ENCODE peak calls at places on chromosomes 11 and 22, in eight cellular contexts. F, Q, M, W, H, N, P and I are unnamed samples.

GRCh38 chr22:50436134-50436830 is 38.6 kb downstream of the SBF1 start:
- DNase-seq in M (no peak), P (no peak), W (no peak), H (no peak), F (no peak), Q (no peak), N (no peak), I (no peak)

GRCh38 chr11:23540101-23540561 is 679.9 kb upstream of the CCDC179 start:
- DNase-seq in M (peak; percentile 45), Q (peak; percentile 29), H (peak; percentile 18), W (no peak), P (no peak), N (peak; percentile 46), F (peak; percentile 1), I (peak; percentile 69)

GRCh38 chr11:28464252-28464867 is 356.2 kb downstream of the METTL15 start:
- DNase-seq in M (no peak), N (no peak), W (no peak), F (no peak), H (peak; percentile 51), P (no peak), Q (no peak), I (no peak)

GRCh38 chr11:109668973-109669634 is 247.1 kb downstream of the C11orf87 start:
- DNase-seq in P (no peak), N (no peak), Q (no peak), M (no peak), H (no peak), F (no peak), W (no peak), I (no peak)

GRCh38 chr22:43854786-43855271 is 7.5 kb downstream of the SULT4A1 start:
- DNase-seq in N (no peak), H (no peak), F (no peak), Q (no peak), M (no peak), P (no peak), W (no peak), I (no peak)

GRCh38 chr22:35140879-35141745 is 75.2 kb downstream of the ISX start:
- DNase-seq in H (no peak), Q (no peak), P (no peak), M (no peak), N (peak; percentile 12), F (no peak), W (no peak), I (no peak)

GRCh38 chr11:12017243-12017678 is 8.8 kb upstream of the DKK3 start:
- DNase-seq in H (peak; percentile 61), M (no peak), N (no peak), Q (no peak), W (no peak), P (no peak), F (no peak), I (no peak)

GRCh38 chr11:33147559-33147958 is 13.7 kb downstream of the CSTF3 start:
- DNase-seq in P (no peak), Q (no peak), W (peak; percentile 15), F (no peak), M (no peak), N (no peak), H (no peak), I (no peak)

GRCh38 chr22:17388235-17388634 is 19.0 kb downstream of the CECR2 start:
- DNase-seq in F (no peak), H (no peak), N (no peak), P (no peak), Q (no peak), M (no peak), W (no peak), I (no peak)

GRCh38 chr11:35540526-35540925 is 15.1 kb upstream of the PAMR1 start:
- DNase-seq in W (no peak), F (no peak), N (no peak), M (no peak), Q (no peak), P (no peak), H (no peak), I (no peak)

GRCh38 chr11:25711008-25711407 is 620.9 kb upstream of the ANO3 start:
- DNase-seq in Q (no peak), P (no peak), N (no peak), M (no peak), F (no peak), W (no peak), H (no peak), I (no peak)

GRCh38 chr11:111455291-111456085 is 56.7 kb downstream of the BTG4 start:
- DNase-seq in W (no peak), M (no peak), P (no peak), Q (no peak), F (no peak), H (no peak), N (no peak), I (no peak)

GRCh38 chr11:114208371-114208770 is 87.8 kb upstream of the NNMT start:
- DNase-seq in W (no peak), N (no peak), Q (no peak), F (no peak), P (no peak), M (no peak), H (no peak), I (no peak)

GRCh38 chr22:49014227-49015201 is 813.2 kb downstream of the BRD1 start:
- DNase-seq in W (no peak), H (no peak), Q (no peak), N (no peak), F (no peak), P (no peak), M (no peak), I (no peak)

GRCh38 chr22:38823076-38823475 is 20.8 kb downstream of the NPTXR start:
- DNase-seq in H (no peak), N (no peak), P (no peak), M (no peak), F (no peak), Q (no peak), W (no peak), I (no peak)

GRCh38 chr22:17113600-17113999 is 7.6 kb downstream of the TMEM121B start:
- DNase-seq in N (no peak), F (no peak), W (no peak), P (no peak), M (no peak), H (no peak), Q (no peak), I (no peak)

GRCh38 chr22:50396751-50397370 is 53.7 kb downstream of the PPP6R2 start:
- DNase-seq in Q (no peak), P (no peak), F (no peak), W (no peak), H (no peak), N (no peak), M (peak; percentile 8), I (no peak)

GRCh38 chr22:25880524-25880923 is 138.5 kb downstream of the MYO18B start:
- DNase-seq in M (no peak), H (no peak), F (no peak), P (no peak), W (no peak), N (no peak), Q (no peak), I (no peak)

GRCh38 chr22:42842658-42843370 is 14.3 kb downstream of the ARFGAP3 start:
- DNase-seq in P (no peak), Q (no peak), M (no peak), F (no peak), N (no peak), W (no peak), H (no peak), I (no peak)

GRCh38 chr22:50014655-50015401 is 2.3 kb upstream of the IL17REL start:
- DNase-seq in M (no peak), W (no peak), H (no peak), P (no peak), F (no peak), N (no peak), Q (no peak), I (no peak)

GRCh38 chr11:134951305-134951700 is 539.3 kb upstream of the B3GAT1 start:
- DNase-seq in Q (no peak), N (no peak), H (peak; percentile 39), W (peak; percentile 41), F (no peak), M (no peak), P (no peak), I (no peak)

GRCh38 chr11:117814766-117815261 is 9.7 kb downstream of the FXYD2 start:
- DNase-seq in F (peak; percentile 32), Q (no peak), H (no peak), W (peak; percentile 86), M (no peak), P (peak; percentile 66), N (peak; percentile 97), I (peak; percentile 42)

GRCh38 chr11:82776377-82776776 is 42.7 kb upstream of the FAM181B start:
- DNase-seq in P (no peak), M (no peak), F (no peak), Q (no peak), H (no peak), N (no peak), W (no peak), I (no peak)